ENCODE peak calls at places on chromosomes 13 and 19, in four cellular contexts. One of them, this sample, is unnamed.

GRCh38 chr13:41326661-41327060 is 15.6 kb downstream of the NAA16 start:
- DNase-seq in transverse colon: no peak
- DNase-seq in prostate gland: no peak
- DNase-seq in CD4-positive, CD25-positive, alpha-beta regulatory T cell: no peak
- DNase-seq in this sample: no peak

GRCh38 chr13:27273658-27274425 is 3.2 kb downstream of the RASL11A start:
- DNase-seq in transverse colon: no peak
- DNase-seq in prostate gland: no peak
- DNase-seq in CD4-positive, CD25-positive, alpha-beta regulatory T cell: no peak
- DNase-seq in this sample: no peak

GRCh38 chr13:51235756-51236564 is 13.8 kb downstream of the FAM124A start:
- DNase-seq in transverse colon: no peak
- DNase-seq in prostate gland: no peak
- DNase-seq in CD4-positive, CD25-positive, alpha-beta regulatory T cell: no peak
- DNase-seq in this sample: no peak

GRCh38 chr19:42052241-42052863 is 17.7 kb downstream of the GRIK5 start:
- DNase-seq in transverse colon: no peak
- DNase-seq in prostate gland: no peak
- DNase-seq in CD4-positive, CD25-positive, alpha-beta regulatory T cell: no peak
- DNase-seq in this sample: no peak

GRCh38 chr19:46860125-46860845 is 512 bp upstream of the ARHGAP35 start:
- DNase-seq in transverse colon: peak; percentile 98
- DNase-seq in prostate gland: peak; percentile 98
- DNase-seq in CD4-positive, CD25-positive, alpha-beta regulatory T cell: peak; percentile 99
- DNase-seq in this sample: peak; percentile 98

GRCh38 chr19:55034751-55035150 is 3.3 kb downstream of the GP6 start:
- DNase-seq in transverse colon: no peak
- DNase-seq in prostate gland: no peak
- DNase-seq in CD4-positive, CD25-positive, alpha-beta regulatory T cell: no peak
- DNase-seq in this sample: no peak

GRCh38 chr13:49443689-49444516 is at the start of the genes CAB39L and SETDB2:
- DNase-seq in transverse colon: peak; percentile 99
- DNase-seq in prostate gland: peak; percentile 100
- DNase-seq in CD4-positive, CD25-positive, alpha-beta regulatory T cell: peak; percentile 100
- DNase-seq in this sample: peak; percentile 100

GRCh38 chr13:76792680-76793334 is 93.4 kb downstream of the KCTD12 start:
- DNase-seq in transverse colon: no peak
- DNase-seq in prostate gland: no peak
- DNase-seq in CD4-positive, CD25-positive, alpha-beta regulatory T cell: no peak
- DNase-seq in this sample: no peak

GRCh38 chr19:10219678-10220077 is 11.5 kb downstream of the S1PR2 start:
- DNase-seq in transverse colon: no peak
- DNase-seq in prostate gland: no peak
- DNase-seq in CD4-positive, CD25-positive, alpha-beta regulatory T cell: peak; percentile 55
- DNase-seq in this sample: no peak

GRCh38 chr13:54875111-54875510 is 1846.5 kb downstream of the OLFM4 start:
- DNase-seq in transverse colon: no peak
- DNase-seq in prostate gland: no peak
- DNase-seq in CD4-positive, CD25-positive, alpha-beta regulatory T cell: no peak
- DNase-seq in this sample: no peak

GRCh38 chr13:112756967-112757758 is 67.3 kb downstream of the ATP11A start:
- DNase-seq in transverse colon: no peak
- DNase-seq in prostate gland: no peak
- DNase-seq in CD4-positive, CD25-positive, alpha-beta regulatory T cell: no peak
- DNase-seq in this sample: no peak

GRCh38 chr13:37995052-37995451 is 125.5 kb upstream of the TRPC4 start:
- DNase-seq in transverse colon: no peak
- DNase-seq in prostate gland: no peak
- DNase-seq in CD4-positive, CD25-positive, alpha-beta regulatory T cell: no peak
- DNase-seq in this sample: no peak

GRCh38 chr19:7917292-7918061 is 2.7 kb upstream of the SNAPC2 start:
- DNase-seq in transverse colon: peak; percentile 69
- DNase-seq in prostate gland: no peak
- DNase-seq in CD4-positive, CD25-positive, alpha-beta regulatory T cell: peak; percentile 57
- DNase-seq in this sample: peak; percentile 34

GRCh38 chr13:49042476-49042875 is 66.8 kb downstream of the FNDC3A start:
- DNase-seq in transverse colon: no peak
- DNase-seq in prostate gland: no peak
- DNase-seq in CD4-positive, CD25-positive, alpha-beta regulatory T cell: no peak
- DNase-seq in this sample: no peak

GRCh38 chr13:67101730-67102467 is 128.2 kb downstream of the PCDH9 start:
- DNase-seq in transverse colon: no peak
- DNase-seq in prostate gland: no peak
- DNase-seq in CD4-positive, CD25-positive, alpha-beta regulatory T cell: no peak
- DNase-seq in this sample: no peak

GRCh38 chr13:40506592-40507446 is 159.6 kb downstream of the FOXO1 start:
- DNase-seq in transverse colon: no peak
- DNase-seq in prostate gland: no peak
- DNase-seq in CD4-positive, CD25-positive, alpha-beta regulatory T cell: no peak
- DNase-seq in this sample: no peak

GRCh38 chr13:23670793-23671192 is 100.6 kb downstream of the TNFRSF19 start:
- DNase-seq in transverse colon: no peak
- DNase-seq in prostate gland: no peak
- DNase-seq in CD4-positive, CD25-positive, alpha-beta regulatory T cell: no peak
- DNase-seq in this sample: no peak

DNA sequence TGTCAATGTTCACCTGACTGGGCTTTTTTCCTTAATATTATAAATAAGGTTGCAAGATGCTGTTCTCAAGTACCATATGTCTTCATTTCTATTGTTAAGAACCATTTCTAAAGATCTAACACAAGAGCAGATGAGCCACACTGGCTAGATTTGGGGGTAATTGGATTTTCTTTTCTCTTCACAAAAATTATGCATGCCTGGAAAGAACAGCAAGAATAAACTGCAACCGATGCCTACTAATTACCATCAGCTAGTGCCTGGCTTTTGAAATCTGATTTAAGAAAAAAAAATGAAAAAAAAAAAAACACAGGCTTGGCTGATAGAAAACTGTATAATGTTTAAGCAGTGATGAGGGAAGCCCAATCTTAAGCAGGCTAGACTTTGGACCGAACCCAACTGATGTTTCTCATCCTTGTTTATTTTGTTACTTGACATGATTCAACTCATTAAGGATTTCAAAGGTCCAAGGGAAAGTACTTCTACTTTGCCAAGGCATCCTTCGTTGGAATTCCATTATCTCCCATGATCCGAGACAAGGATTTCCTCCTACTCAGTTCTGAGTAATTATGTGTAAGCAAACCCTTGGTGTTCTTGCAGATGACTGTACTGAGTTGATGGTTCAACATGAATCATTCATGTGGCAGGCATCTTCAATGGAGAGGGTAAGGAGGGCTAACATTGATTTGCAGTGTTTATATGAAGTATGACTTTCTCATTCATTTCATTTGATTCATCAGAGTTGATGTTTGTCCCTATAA is 300.5 kb downstream of the SPRY2 start:
- DNase-seq in transverse colon: no peak
- DNase-seq in prostate gland: no peak
- DNase-seq in CD4-positive, CD25-positive, alpha-beta regulatory T cell: no peak
- DNase-seq in this sample: no peak
- H3K27ac ChIP-seq in transverse colon: no peak overlapping the region
- H3K27ac ChIP-seq in prostate gland: no peak overlapping the region
- H3K27ac ChIP-seq in CD4-positive, CD25-positive, alpha-beta regulatory T cell: no peak overlapping the region
- H3K27ac ChIP-seq in this sample: no peak overlapping the region

GRCh38 chr19:11480927-11481776 is at the start of gene ELAVL3:
- DNase-seq in transverse colon: no peak
- DNase-seq in prostate gland: no peak
- DNase-seq in CD4-positive, CD25-positive, alpha-beta regulatory T cell: no peak
- DNase-seq in this sample: no peak

GRCh38 chr19:11480081-11480926 is 542 bp downstream of the ELAVL3 start:
- DNase-seq in transverse colon: no peak
- DNase-seq in prostate gland: no peak
- DNase-seq in CD4-positive, CD25-positive, alpha-beta regulatory T cell: no peak
- DNase-seq in this sample: no peak

GRCh38 chr19:11483176-11484111 is 2.6 kb upstream of the ELAVL3 start:
- DNase-seq in transverse colon: no peak
- DNase-seq in prostate gland: no peak
- DNase-seq in CD4-positive, CD25-positive, alpha-beta regulatory T cell: no peak
- DNase-seq in this sample: no peak

GRCh38 chr19:11481777-11482383 is 1.0 kb upstream of the ELAVL3 start:
- DNase-seq in transverse colon: peak; percentile 47
- DNase-seq in prostate gland: peak; percentile 21
- DNase-seq in CD4-positive, CD25-positive, alpha-beta regulatory T cell: peak; percentile 80
- DNase-seq in this sample: peak; percentile 71

GRCh38 chr19:11482384-11483050 is 1.7 kb upstream of the ELAVL3 start:
- DNase-seq in transverse colon: peak; percentile 87
- DNase-seq in prostate gland: peak; percentile 58
- DNase-seq in CD4-positive, CD25-positive, alpha-beta regulatory T cell: peak; percentile 92
- DNase-seq in this sample: peak; percentile 85
- H3K27ac ChIP-seq in transverse colon: no peak overlapping the region
- H3K27ac ChIP-seq in prostate gland: no peak overlapping the region
- H3K27ac ChIP-seq in CD4-positive, CD25-positive, alpha-beta regulatory T cell: peak overlapping the region; percentile 47
- H3K27ac ChIP-seq in this sample: peak overlapping the region; percentile 31

GRCh38 chr19:17471410-17472125 is 1.2 kb downstream of the SLC27A1 start:
- DNase-seq in transverse colon: no peak
- DNase-seq in prostate gland: peak; percentile 18
- DNase-seq in CD4-positive, CD25-positive, alpha-beta regulatory T cell: no peak
- DNase-seq in this sample: no peak
- H3K27ac ChIP-seq in transverse colon: peak overlapping the region; percentile 88
- H3K27ac ChIP-seq in prostate gland: peak overlapping the region; percentile 97
- H3K27ac ChIP-seq in CD4-positive, CD25-positive, alpha-beta regulatory T cell: no peak overlapping the region
- H3K27ac ChIP-seq in this sample: no peak overlapping the region

DNA sequence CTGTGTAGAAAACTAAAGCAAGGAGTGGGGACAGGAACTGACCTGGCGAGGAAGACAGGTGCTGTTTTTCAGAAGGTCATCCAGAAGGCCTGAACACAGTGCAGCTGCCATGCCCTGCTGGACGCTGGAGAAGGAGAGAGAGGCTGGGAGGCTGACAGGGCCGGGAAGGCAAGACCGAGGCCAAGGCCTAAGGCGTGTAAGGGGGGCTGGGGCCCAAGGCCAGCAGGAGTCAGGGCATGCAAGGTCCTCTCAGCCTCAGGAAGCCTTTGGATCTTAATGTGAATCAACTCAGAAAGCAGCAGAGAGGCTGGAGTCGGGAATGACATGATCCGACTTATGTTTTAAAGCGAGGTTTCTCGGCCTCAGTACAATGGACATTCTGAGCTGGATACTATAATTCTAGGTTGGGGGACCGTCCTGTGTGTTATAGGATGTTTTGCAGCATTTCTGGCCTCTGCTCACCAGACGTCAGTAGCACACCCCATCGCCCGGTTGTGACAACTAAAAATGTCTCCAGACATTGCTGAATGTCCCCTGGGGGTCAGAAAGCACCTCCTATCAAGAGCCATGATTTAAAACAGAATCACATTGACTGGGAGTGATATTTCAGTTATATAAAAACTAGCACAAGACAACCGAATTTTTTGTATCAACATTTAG is 530.4 kb downstream of the MYO16 start:
- DNase-seq in transverse colon: no peak
- DNase-seq in prostate gland: no peak
- DNase-seq in CD4-positive, CD25-positive, alpha-beta regulatory T cell: no peak
- DNase-seq in this sample: no peak
- H3K27ac ChIP-seq in transverse colon: no peak overlapping the region
- H3K27ac ChIP-seq in prostate gland: no peak overlapping the region
- H3K27ac ChIP-seq in CD4-positive, CD25-positive, alpha-beta regulatory T cell: no peak overlapping the region
- H3K27ac ChIP-seq in this sample: no peak overlapping the region

GRCh38 chr19:45492137-45492626 is 4.7 kb downstream of the RTN2 start:
- DNase-seq in transverse colon: no peak
- DNase-seq in prostate gland: no peak
- DNase-seq in CD4-positive, CD25-positive, alpha-beta regulatory T cell: no peak
- DNase-seq in this sample: no peak
- H3K27ac ChIP-seq in transverse colon: peak overlapping the region; percentile 68
- H3K27ac ChIP-seq in prostate gland: peak overlapping the region; percentile 80
- H3K27ac ChIP-seq in CD4-positive, CD25-positive, alpha-beta regulatory T cell: no peak overlapping the region
- H3K27ac ChIP-seq in this sample: no peak overlapping the region

DNA sequence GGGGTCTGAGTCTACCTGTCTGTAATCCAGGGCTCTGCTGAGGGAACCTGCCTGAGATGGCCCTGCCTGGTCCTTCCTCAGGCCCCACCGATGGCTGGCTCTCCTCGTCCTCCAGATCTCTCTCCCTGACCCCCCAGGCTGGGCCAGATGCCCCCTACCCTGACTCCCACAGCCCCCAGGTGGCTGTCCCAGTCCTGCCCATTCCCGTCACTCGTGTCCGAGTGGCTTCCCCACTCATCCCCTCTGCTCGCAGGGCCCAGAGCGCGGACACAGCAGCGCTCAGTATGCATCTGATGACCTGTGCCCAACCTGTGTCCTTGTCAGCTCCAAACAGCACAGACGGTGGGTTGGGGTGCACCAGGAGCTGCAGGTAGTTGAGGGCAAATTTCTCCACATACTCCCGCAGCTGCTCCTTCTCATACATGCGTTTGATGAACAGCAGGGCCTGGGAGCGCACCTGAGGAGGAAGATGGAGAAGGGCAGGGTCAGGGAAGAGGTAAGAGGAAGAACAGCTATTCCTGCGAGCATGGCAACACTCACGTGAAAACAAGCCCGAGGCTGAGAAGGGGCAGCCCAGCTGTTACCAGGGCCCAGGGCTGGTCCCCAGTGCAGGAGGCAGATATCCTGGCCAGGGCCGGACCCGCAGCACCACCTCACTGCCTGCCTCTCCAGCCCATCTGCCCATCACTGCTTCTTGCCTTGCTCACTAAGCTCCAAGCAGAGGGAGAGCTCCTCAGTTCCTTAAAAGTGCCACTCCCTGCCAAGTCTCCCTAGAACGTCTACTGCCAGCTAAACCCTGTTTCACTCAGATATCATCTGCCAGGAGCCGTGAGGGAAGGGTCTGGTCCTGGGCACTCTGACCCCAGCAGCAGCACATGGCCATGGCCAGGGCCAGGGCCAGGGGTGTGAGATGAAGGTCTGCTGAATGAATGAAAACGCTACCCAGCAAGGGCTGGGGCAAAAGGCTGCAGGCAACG is 11.1 kb upstream of the RSPH6A start:
- DNase-seq in transverse colon: no peak
- DNase-seq in prostate gland: no peak
- DNase-seq in CD4-positive, CD25-positive, alpha-beta regulatory T cell: no peak
- DNase-seq in this sample: no peak
- H3K27ac ChIP-seq in transverse colon: no peak overlapping the region
- H3K27ac ChIP-seq in prostate gland: no peak overlapping the region
- H3K27ac ChIP-seq in CD4-positive, CD25-positive, alpha-beta regulatory T cell: no peak overlapping the region
- H3K27ac ChIP-seq in this sample: no peak overlapping the region

This sample was measured in Peyer's patch.